ENCODE peak calls at places on chromosomes 16 and 17, in four cellular contexts. One of them, this sample, is unnamed.

GRCh38 chr16:8251298-8251697 is 339.0 kb downstream of the TMEM114 start:
- DNase-seq in left lung: no peak
- DNase-seq in astrocyte: no peak
- DNase-seq in endodermal cell: no peak
- DNase-seq in this sample: no peak

GRCh38 chr16:28590384-28591340 is 6.2 kb downstream of the SULT1A2 start:
- DNase-seq in left lung: no peak
- DNase-seq in astrocyte: no peak
- DNase-seq in endodermal cell: no peak
- DNase-seq in this sample: no peak

GRCh38 chr17:7259555-7259889 is 2.8 kb downstream of the CLDN7 start:
- DNase-seq in left lung: no peak
- DNase-seq in astrocyte: no peak
- DNase-seq in endodermal cell: no peak
- DNase-seq in this sample: peak

GRCh38 chr16:66490774-66491715 is 58.9 kb downstream of the TK2 start:
- DNase-seq in left lung: no peak
- DNase-seq in astrocyte: no peak
- DNase-seq in endodermal cell: no peak
- DNase-seq in this sample: no peak

GRCh38 chr16:67663151-67663876 is 2.6 kb downstream of the PARD6A start:
- DNase-seq in left lung: no peak
- DNase-seq in astrocyte: no peak
- DNase-seq in endodermal cell: peak
- DNase-seq in this sample: no peak

GRCh38 chr17:34070712-34071111 is 184.4 kb upstream of the CCL2 start:
- DNase-seq in left lung: no peak
- DNase-seq in astrocyte: no peak
- DNase-seq in endodermal cell: no peak
- DNase-seq in this sample: no peak

GRCh38 chr16:47278571-47278970 is 134.8 kb upstream of the NETO2 start:
- DNase-seq in left lung: no peak
- DNase-seq in astrocyte: peak
- DNase-seq in endodermal cell: no peak
- DNase-seq in this sample: no peak

GRCh38 chr16:9798474-9798873 is 383.8 kb downstream of the GRIN2A start:
- DNase-seq in left lung: no peak
- DNase-seq in astrocyte: no peak
- DNase-seq in endodermal cell: no peak
- DNase-seq in this sample: no peak

GRCh38 chr17:79124513-79125209 is 50.0 kb downstream of the ENGASE start:
- DNase-seq in left lung: no peak
- DNase-seq in astrocyte: no peak
- DNase-seq in endodermal cell: no peak
- DNase-seq in this sample: no peak

GRCh38 chr16:27579086-27579980 is 29.4 kb downstream of the KATNIP start:
- DNase-seq in left lung: no peak
- DNase-seq in astrocyte: peak
- DNase-seq in endodermal cell: no peak
- DNase-seq in this sample: no peak

GRCh38 chr17:31251075-31251474 is 46.0 kb downstream of the OMG start:
- DNase-seq in left lung: no peak
- DNase-seq in astrocyte: no peak
- DNase-seq in endodermal cell: no peak
- DNase-seq in this sample: no peak

GRCh38 chr16:5604770-5605169 is 507.2 kb upstream of the EEF2KMT start:
- DNase-seq in left lung: no peak
- DNase-seq in astrocyte: no peak
- DNase-seq in endodermal cell: peak
- DNase-seq in this sample: no peak

GRCh38 chr17:73331060-73331459 is 19.3 kb upstream of the CDC42EP4 start:
- DNase-seq in left lung: no peak
- DNase-seq in astrocyte: no peak
- DNase-seq in endodermal cell: no peak
- DNase-seq in this sample: no peak

GRCh38 chr16:53022374-53022773 is 30.3 kb downstream of the CHD9NB start:
- DNase-seq in left lung: no peak
- DNase-seq in astrocyte: peak
- DNase-seq in endodermal cell: peak
- DNase-seq in this sample: no peak

GRCh38 chr16:57564571-57565270 is 22.3 kb downstream of the ADGRG5 start:
- DNase-seq in left lung: no peak
- DNase-seq in astrocyte: peak
- DNase-seq in endodermal cell: no peak
- DNase-seq in this sample: no peak

GRCh38 chr17:49742256-49742655 is 21.7 kb downstream of the FAM117A start:
- DNase-seq in left lung: no peak
- DNase-seq in astrocyte: peak
- DNase-seq in endodermal cell: no peak
- DNase-seq in this sample: no peak

GRCh38 chr16:50501986-50502615 is 46.1 kb upstream of the NKD1 start:
- DNase-seq in left lung: no peak
- DNase-seq in astrocyte: no peak
- DNase-seq in endodermal cell: peak
- DNase-seq in this sample: no peak

GRCh38 chr16:586645-587590 is 2.9 kb upstream of the RAB40C start:
- DNase-seq in left lung: no peak
- DNase-seq in astrocyte: no peak
- DNase-seq in endodermal cell: no peak
- DNase-seq in this sample: no peak

GRCh38 chr17:3647769-3648540 is 11.4 kb downstream of the CTNS start:
- DNase-seq in left lung: no peak
- DNase-seq in astrocyte: peak
- DNase-seq in endodermal cell: peak
- DNase-seq in this sample: peak
- H3K27ac ChIP-seq in left lung: no peak
- H3K27ac ChIP-seq in astrocyte: no peak
- H3K27ac ChIP-seq in endodermal cell: no peak
- H3K27ac ChIP-seq in this sample: no peak

GRCh38 chr16:88925540-88925887 is 51.5 kb downstream of the CBFA2T3 start:
- DNase-seq in left lung: no peak
- DNase-seq in astrocyte: no peak
- DNase-seq in endodermal cell: no peak
- DNase-seq in this sample: no peak

GRCh38 chr16:88924834-88925539 is 52.0 kb downstream of the CBFA2T3 start:
- DNase-seq in left lung: no peak
- DNase-seq in astrocyte: peak
- DNase-seq in endodermal cell: peak
- DNase-seq in this sample: peak

GRCh38 chr16:88927010-88927409 is 50.0 kb downstream of the CBFA2T3 start:
- DNase-seq in left lung: no peak
- DNase-seq in astrocyte: no peak
- DNase-seq in endodermal cell: no peak
- DNase-seq in this sample: no peak

GRCh38 chr16:88927661-88928060 is 49.3 kb downstream of the CBFA2T3 start:
- DNase-seq in left lung: no peak
- DNase-seq in astrocyte: no peak
- DNase-seq in endodermal cell: no peak
- DNase-seq in this sample: no peak

GRCh38 chr16:88926374-88926990 is 50.5 kb downstream of the CBFA2T3 start:
- DNase-seq in left lung: no peak
- DNase-seq in astrocyte: no peak
- DNase-seq in endodermal cell: peak
- DNase-seq in this sample: no peak
- H3K4me3 ChIP-seq in left lung: no peak
- H3K4me3 ChIP-seq in astrocyte: no peak
- H3K4me3 ChIP-seq in endodermal cell: no peak
- H3K4me3 ChIP-seq in this sample: no peak

GRCh38 chr16:23452221-23452571 is 793 bp downstream of the COG7 start:
- DNase-seq in left lung: no peak
- DNase-seq in astrocyte: no peak
- DNase-seq in endodermal cell: no peak
- DNase-seq in this sample: no peak

GRCh38 chr16:23453338-23454052 is 506 bp upstream of the COG7 start:
- DNase-seq in left lung: no peak
- DNase-seq in astrocyte: no peak
- DNase-seq in endodermal cell: no peak
- DNase-seq in this sample: no peak

GRCh38 chr16:23452572-23453337 is at the start of gene COG7:
- DNase-seq in left lung: peak
- DNase-seq in astrocyte: peak
- DNase-seq in endodermal cell: peak
- DNase-seq in this sample: peak

GRCh38 chr16:23448392-23448791 is 4.6 kb downstream of the COG7 start:
- DNase-seq in left lung: no peak
- DNase-seq in astrocyte: peak
- DNase-seq in endodermal cell: no peak
- DNase-seq in this sample: no peak
- H3K27ac ChIP-seq in left lung: no peak
- H3K27ac ChIP-seq in astrocyte: no peak
- H3K27ac ChIP-seq in endodermal cell: no peak
- H3K27ac ChIP-seq in this sample: no peak

DNA sequence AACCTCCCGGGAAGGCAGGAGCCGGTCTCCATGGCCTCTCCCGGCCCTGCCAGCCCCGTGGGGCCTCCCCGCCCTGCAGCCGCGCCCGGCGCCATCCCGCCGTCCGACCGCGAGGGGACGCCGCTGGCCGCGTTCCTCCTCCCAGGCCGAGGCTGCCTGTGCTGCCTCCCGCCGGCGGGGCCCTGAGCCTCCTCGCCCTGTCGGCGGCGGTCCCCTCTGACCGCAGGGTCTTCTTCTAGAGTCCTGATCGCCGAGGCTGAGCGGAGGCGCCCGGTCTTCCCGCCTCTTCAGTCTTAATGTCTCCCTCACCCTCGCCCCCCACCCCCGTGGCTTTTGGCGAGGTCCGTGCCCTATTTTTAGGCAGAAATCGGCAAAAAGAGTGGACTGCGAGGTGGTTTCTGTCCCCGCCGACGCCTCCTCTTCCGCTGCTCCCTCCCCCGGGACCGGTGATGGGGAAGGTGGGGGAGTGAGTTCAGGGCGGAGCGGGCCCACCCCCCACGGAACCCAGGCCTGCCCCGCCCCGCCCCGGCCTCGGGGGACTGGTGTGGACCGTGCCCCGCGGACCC is 794 bp upstream of the CPNE7 start:
- DNase-seq in left lung: no peak
- DNase-seq in astrocyte: peak
- DNase-seq in endodermal cell: peak
- DNase-seq in this sample: peak
- H3K4me3 ChIP-seq in left lung: peak
- H3K4me3 ChIP-seq in astrocyte: peak
- H3K4me3 ChIP-seq in endodermal cell: peak
- H3K4me3 ChIP-seq in this sample: peak

This sample was measured in Peyer's patch.